ENCODE peak calls at places on chromosomes 6 and 20, in four cellular contexts. S is A549, L is HepG2, O is K562. J is an unnamed sample.
A peak's percentile ranks its signal among the peaks of the same experiment; 100 is the strongest.

GRCh38 chr6:48957781-48958180 is 505.3 kb downstream of the MMUT start:
- DNase-seq in S (no peak), L (no peak), O (no peak), J (no peak)

GRCh38 chr6:108616544-108616943 is 55.8 kb downstream of the FOXO3 start:
- DNase-seq in S (no peak), L (no peak), O (no peak), J (no peak)

GRCh38 chr6:97055743-97056142 is 131.2 kb downstream of the KLHL32 start:
- DNase-seq in S (no peak), L (no peak), O (no peak), J (no peak)

GRCh38 chr6:71621918-71622519 is 264.3 kb upstream of the RIMS1 start:
- DNase-seq in S (peak; percentile 1), L (peak; percentile 2), O (no peak), J (peak; percentile 28)

GRCh38 chr20:11544029-11544678 is 373.5 kb upstream of the BTBD3 start:
- DNase-seq in S (peak; percentile 84), L (peak; percentile 72), O (no peak), J (peak; percentile 74)

GRCh38 chr6:87139236-87139635 is 16.1 kb upstream of the ZNF292 start:
- DNase-seq in S (peak; percentile 49), L (peak; percentile 48), O (peak; percentile 13), J (peak; percentile 61)

GRCh38 chr6:1346556-1347186 is 34.8 kb downstream of the FOXQ1 start:
- DNase-seq in S (no peak), L (no peak), O (no peak), J (no peak)

GRCh38 chr6:29919506-29919905 is 22.8 kb upstream of the HLA-A start:
- DNase-seq in S (no peak), L (no peak), O (no peak), J (no peak)

GRCh38 chr20:56710577-56711465 is 81.7 kb downstream of the TFAP2C start:
- DNase-seq in S (peak; percentile 77), L (no peak), O (no peak), J (no peak)

GRCh38 chr20:4160761-4161305 is 145.5 kb upstream of the RNF24 start:
- DNase-seq in S (no peak), L (peak; percentile 37), O (no peak), J (no peak)

GRCh38 chr6:3913077-3913957 is 64.1 kb downstream of the FAM50B start:
- DNase-seq in S (peak; percentile 92), L (peak; percentile 99), O (peak; percentile 72), J (peak; percentile 99)

GRCh38 chr6:57097596-57097995 is 7.6 kb downstream of the ZNF451 start:
- DNase-seq in S (no peak), L (no peak), O (no peak), J (no peak)

GRCh38 chr6:15608406-15608805 is 54.4 kb downstream of the DTNBP1 start:
- DNase-seq in S (peak; percentile 66), L (no peak), O (no peak), J (peak; percentile 69)

GRCh38 chr20:32382102-32382950 is 24.2 kb downstream of the ASXL1 start:
- DNase-seq in S (no peak), L (no peak), O (no peak), J (no peak)
- TF ChIP-seq MYC in S (no peak), L (no peak), O (no peak), J (no peak)

DNA sequence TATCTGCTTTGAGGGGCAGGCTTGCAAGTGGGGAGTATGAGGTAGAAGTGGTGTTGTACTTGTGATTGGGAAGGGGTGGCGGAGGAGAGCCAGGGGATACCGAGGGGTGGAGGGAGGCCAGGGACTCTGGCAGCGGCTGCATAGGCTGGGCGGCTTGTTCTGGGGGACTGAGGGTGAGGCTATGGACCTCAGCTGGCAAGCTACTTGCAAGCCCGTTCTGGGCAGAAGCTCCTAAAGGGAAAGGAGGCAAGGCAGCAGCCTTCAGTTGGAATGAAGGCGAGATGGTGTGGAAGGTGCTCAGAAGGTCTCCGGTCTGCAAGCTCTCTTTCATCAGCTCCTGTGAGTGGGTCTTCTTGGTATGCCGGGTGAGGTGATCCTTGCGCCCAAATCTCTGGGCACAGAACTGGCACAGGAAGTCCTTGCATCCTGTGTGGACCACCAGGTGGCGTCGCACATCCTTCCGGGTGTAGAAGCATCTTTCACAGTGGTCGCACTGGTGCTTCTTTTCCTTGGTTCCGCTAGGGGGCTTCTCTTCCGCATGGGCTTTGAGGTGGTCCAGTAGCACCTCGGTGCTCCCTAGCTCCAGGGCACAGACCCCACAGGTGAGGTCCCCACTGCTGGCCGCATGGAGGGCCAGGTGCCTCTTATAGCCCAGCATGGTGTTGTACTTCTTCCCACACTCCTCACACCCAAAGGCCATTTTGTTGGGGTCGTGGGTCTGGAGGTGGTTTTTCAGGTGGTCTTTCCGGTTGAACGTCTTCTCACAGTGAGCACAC is 66.0 kb downstream of the PLAGL1 start:
- DNase-seq in S (peak; percentile 75), L (peak; percentile 81), O (peak; percentile 75), J (no peak)
- TF ChIP-seq JUN in S (no peak), L (no peak), O (no peak), J (no peak)

DNA sequence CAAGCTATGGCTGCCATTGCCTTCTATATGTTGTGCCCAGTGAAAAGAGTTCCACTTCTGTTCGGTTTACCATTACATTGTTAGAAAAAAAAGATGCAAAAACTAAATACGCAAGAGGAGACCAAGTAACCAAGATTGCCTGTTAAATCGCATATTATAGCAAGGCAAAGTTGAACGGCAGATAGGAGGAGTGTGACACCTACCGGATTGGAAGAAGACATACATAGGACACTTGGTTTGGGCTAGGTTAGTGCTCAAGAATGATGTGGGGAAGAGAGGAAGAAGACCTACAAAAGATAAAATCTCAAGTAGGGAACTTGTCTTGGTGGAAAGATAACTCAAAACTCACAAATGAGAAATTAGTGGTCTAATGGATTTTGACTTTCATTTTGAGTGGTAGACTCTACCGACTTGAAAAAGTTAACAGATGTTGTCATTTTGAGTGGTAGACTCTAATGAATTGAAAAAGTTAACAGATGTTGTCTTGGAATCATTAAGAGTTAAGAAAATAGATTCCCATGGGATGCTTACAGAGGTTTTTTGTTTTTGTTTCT is 95.5 kb downstream of the F13A1 start:
- DNase-seq in S (peak; percentile 12), L (peak; percentile 31), O (no peak), J (no peak)
- TF ChIP-seq CTCF in S (no peak), L (peak; percentile 65), O (peak; percentile 61), J (no peak)

GRCh38 chr20:42589976-42590639 is 599.6 kb downstream of the PTPRT start:
- DNase-seq in S (no peak), L (no peak), O (no peak), J (no peak)
- TF ChIP-seq MYC in S (no peak), L (no peak), O (no peak), J (no peak)

GRCh38 chr6:166573456-166574216 is 12.8 kb downstream of the RAMACL start:
- DNase-seq in S (no peak), L (no peak), O (no peak), J (no peak)

GRCh38 chr6:166570929-166571699 is 15.4 kb downstream of the RAMACL start:
- DNase-seq in S (no peak), L (no peak), O (no peak), J (no peak)

GRCh38 chr6:166575190-166575589 is 11.3 kb downstream of the RAMACL start:
- DNase-seq in S (no peak), L (no peak), O (no peak), J (peak; percentile 52)

GRCh38 chr6:166569206-166569605 is 17.3 kb downstream of the RAMACL start:
- DNase-seq in S (no peak), L (no peak), O (no peak), J (no peak)

DNA sequence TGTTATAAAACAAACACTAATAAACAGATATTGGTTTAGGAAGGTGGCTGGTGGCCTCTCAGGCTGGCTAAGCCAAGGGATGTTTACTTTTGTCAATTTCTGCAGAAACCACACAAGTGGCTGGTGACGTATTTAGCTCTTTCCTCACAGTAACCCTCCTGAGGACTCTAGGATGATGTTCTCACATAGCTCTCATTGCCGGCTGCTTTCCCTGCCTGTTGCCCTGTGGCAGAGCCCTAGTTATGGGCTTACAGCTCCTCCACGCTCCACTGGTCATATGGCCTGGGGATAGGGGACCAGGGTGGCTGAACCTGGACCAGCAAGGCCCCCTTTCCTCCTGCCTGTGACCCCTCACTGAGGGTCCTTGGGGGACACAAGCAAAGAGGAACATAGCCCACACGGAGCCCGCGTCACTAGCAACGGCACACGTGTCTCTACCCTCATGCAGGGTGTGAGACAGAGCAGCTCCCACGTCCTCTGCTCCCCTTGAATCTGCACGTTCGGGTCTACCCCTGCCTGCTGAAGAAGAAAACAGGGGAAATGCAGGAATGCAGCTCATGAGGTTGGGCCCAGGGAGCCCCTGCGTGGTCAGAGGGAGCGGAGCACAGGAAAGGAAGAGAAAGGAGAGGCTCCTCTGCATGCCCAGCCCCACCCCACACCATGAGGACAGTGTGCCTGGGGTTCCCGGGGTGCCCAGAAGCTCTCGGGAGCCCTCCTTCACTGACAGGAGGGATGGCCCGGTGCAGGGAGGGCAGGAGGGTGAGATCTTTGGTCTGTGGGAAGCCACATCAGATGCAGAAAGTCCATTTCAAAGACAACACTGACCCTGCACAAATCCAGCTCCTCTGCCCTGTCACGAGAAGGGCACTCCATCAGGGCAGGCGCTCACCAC is 13.9 kb downstream of the RAMACL start:
- DNase-seq in S (no peak), L (no peak), O (no peak), J (no peak)
- TF ChIP-seq JUN in S (no peak), L (no peak), O (no peak), J (no peak)

DNA sequence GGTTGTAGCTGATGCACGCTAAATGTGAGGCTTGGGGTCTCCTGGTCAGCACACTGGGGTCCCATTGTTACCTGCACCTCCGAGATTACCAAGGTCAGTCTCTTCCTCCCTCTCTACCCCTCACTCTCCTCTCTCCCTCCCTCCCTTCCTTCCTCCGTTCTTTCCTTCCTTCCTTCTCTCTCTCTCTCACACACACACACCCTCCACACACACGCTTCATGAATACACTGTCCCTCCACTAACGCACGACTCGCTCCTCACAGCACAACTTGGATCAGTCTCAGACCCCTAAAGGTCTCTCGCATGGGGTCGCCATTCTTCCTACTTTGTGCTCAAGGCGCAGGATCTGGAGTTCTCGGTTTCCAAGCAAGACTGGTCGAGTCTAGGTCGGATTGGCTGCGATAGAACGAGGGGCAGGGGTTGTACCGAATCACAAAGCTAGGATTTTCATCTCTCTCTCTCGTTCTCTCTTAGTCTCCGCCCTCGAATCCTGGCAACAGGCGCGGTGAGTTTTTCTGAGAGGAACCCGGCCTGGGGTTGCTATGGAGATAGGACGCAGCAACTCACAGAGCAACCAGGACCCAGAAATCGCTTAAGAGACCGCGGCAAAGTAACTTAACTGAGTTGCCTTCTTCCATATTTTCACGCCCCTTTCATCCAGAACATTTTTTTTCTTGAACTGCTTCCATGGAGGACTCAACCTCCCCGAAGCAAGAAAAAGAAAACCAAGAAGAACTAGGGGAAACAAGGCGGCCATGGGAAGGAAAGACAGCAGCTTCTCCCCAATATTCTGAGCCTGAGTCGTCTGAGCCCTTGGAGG is at the start of gene RSPH4A:
- DNase-seq in S (peak; percentile 89), L (peak; percentile 78), O (peak; percentile 50), J (peak; percentile 98)
- TF ChIP-seq CTCF in S (no peak), L (peak; percentile 70), O (no peak), J (no peak)

GRCh38 chr6:170127151-170127550 is 163.7 kb downstream of the DLL1 start:
- DNase-seq in S (no peak), L (no peak), O (no peak), J (no peak)
- TF ChIP-seq MYC in S (no peak), L (no peak), O (no peak), J (no peak)

GRCh38 chr6:138403324-138403800 is 661 bp upstream of the HEBP2 start:
- DNase-seq in S (peak; percentile 18), L (no peak), O (peak; percentile 78), J (no peak)
- TF ChIP-seq JUN in S (no peak), L (no peak), O (no peak), J (no peak)

GRCh38 chr6:100078509-100078908 is 84.5 kb upstream of the MCHR2 start:
- DNase-seq in S (peak; percentile 48), L (peak; percentile 20), O (no peak), J (peak; percentile 12)
- TF ChIP-seq CTCF in S (peak; percentile 56), L (peak; percentile 42), O (peak; percentile 35), J (peak; percentile 37)